ENCODE peak calls at places on chromosomes 6 and 20, in seven cellular contexts. One of them, this sample, is unnamed.

GRCh38 chr6:131084982-131085381 is 21.9 kb upstream of the EPB41L2 start:
- DNase-seq in ovary: no peak
- DNase-seq in body of pancreas: no peak
- DNase-seq in A549: no peak
- DNase-seq in breast epithelium: no peak
- DNase-seq in adrenal gland: no peak
- DNase-seq in erythroblast: no peak
- DNase-seq in this sample: no peak

GRCh38 chr6:74070091-74070490 is 374.1 kb downstream of the CD109 start:
- DNase-seq in breast epithelium: no peak
- DNase-seq in A549: no peak
- DNase-seq in body of pancreas: no peak
- DNase-seq in erythroblast: no peak
- DNase-seq in ovary: no peak
- DNase-seq in adrenal gland: no peak
- DNase-seq in this sample: no peak

GRCh38 chr6:3653528-3654070 is 97.9 kb downstream of the PXDC1 start:
- DNase-seq in A549: no peak
- DNase-seq in body of pancreas: no peak
- DNase-seq in erythroblast: no peak
- DNase-seq in breast epithelium: no peak
- DNase-seq in ovary: no peak
- DNase-seq in adrenal gland: no peak
- DNase-seq in this sample: no peak

GRCh38 chr6:3962897-3963296 is 113.7 kb downstream of the FAM50B start:
- DNase-seq in breast epithelium: no peak
- DNase-seq in ovary: no peak
- DNase-seq in adrenal gland: no peak
- DNase-seq in erythroblast: no peak
- DNase-seq in A549: peak; percentile 49
- DNase-seq in body of pancreas: no peak
- DNase-seq in this sample: no peak

GRCh38 chr6:29974901-29975560 is 32.7 kb downstream of the HLA-A start:
- DNase-seq in erythroblast: no peak
- DNase-seq in breast epithelium: no peak
- DNase-seq in adrenal gland: no peak
- DNase-seq in ovary: no peak
- DNase-seq in body of pancreas: no peak
- DNase-seq in A549: no peak
- DNase-seq in this sample: no peak

GRCh38 chr6:3913077-3913957 is 64.1 kb downstream of the FAM50B start:
- DNase-seq in ovary: peak; percentile 49
- DNase-seq in breast epithelium: peak; percentile 85
- DNase-seq in body of pancreas: peak; percentile 96
- DNase-seq in A549: peak; percentile 92
- DNase-seq in adrenal gland: peak; percentile 55
- DNase-seq in erythroblast: no peak
- DNase-seq in this sample: peak; percentile 53

GRCh38 chr6:3566812-3567211 is 110.0 kb upstream of the SLC22A23 start:
- DNase-seq in erythroblast: no peak
- DNase-seq in adrenal gland: no peak
- DNase-seq in ovary: no peak
- DNase-seq in breast epithelium: no peak
- DNase-seq in A549: no peak
- DNase-seq in body of pancreas: no peak
- DNase-seq in this sample: no peak

GRCh38 chr6:137044366-137045220 is at the start of gene IL20RA:
- DNase-seq in A549: no peak
- DNase-seq in adrenal gland: peak; percentile 61
- DNase-seq in erythroblast: peak; percentile 28
- DNase-seq in body of pancreas: peak; percentile 48
- DNase-seq in ovary: peak; percentile 60
- DNase-seq in breast epithelium: no peak
- DNase-seq in this sample: no peak

GRCh38 chr6:87289571-87289970 is 32.8 kb upstream of the SMIM8 start:
- DNase-seq in breast epithelium: no peak
- DNase-seq in ovary: no peak
- DNase-seq in erythroblast: no peak
- DNase-seq in body of pancreas: no peak
- DNase-seq in A549: no peak
- DNase-seq in adrenal gland: no peak
- DNase-seq in this sample: no peak

GRCh38 chr20:4601630-4602296 is 119.9 kb upstream of the PRND start:
- DNase-seq in body of pancreas: peak; percentile 13
- DNase-seq in A549: no peak
- DNase-seq in breast epithelium: no peak
- DNase-seq in erythroblast: no peak
- DNase-seq in adrenal gland: peak; percentile 35
- DNase-seq in ovary: no peak
- DNase-seq in this sample: peak; percentile 37

GRCh38 chr20:51660741-51661608 is 107.2 kb downstream of the ATP9A start:
- DNase-seq in adrenal gland: no peak
- DNase-seq in erythroblast: no peak
- DNase-seq in A549: peak; percentile 31
- DNase-seq in body of pancreas: no peak
- DNase-seq in ovary: no peak
- DNase-seq in breast epithelium: no peak
- DNase-seq in this sample: peak; percentile 40

GRCh38 chr6:123182998-123183397 is 187.0 kb downstream of the CLVS2 start:
- DNase-seq in A549: no peak
- DNase-seq in ovary: peak; percentile 15
- DNase-seq in erythroblast: no peak
- DNase-seq in breast epithelium: no peak
- DNase-seq in body of pancreas: no peak
- DNase-seq in adrenal gland: no peak
- DNase-seq in this sample: no peak

GRCh38 chr6:3696525-3696924 is 55.0 kb downstream of the PXDC1 start:
- DNase-seq in body of pancreas: no peak
- DNase-seq in adrenal gland: no peak
- DNase-seq in ovary: no peak
- DNase-seq in breast epithelium: no peak
- DNase-seq in erythroblast: no peak
- DNase-seq in A549: no peak
- DNase-seq in this sample: no peak

GRCh38 chr6:141260627-141261015 is 872.1 kb upstream of the GJE1 start:
- DNase-seq in erythroblast: no peak
- DNase-seq in ovary: no peak
- DNase-seq in adrenal gland: no peak
- DNase-seq in A549: no peak
- DNase-seq in breast epithelium: no peak
- DNase-seq in body of pancreas: no peak
- DNase-seq in this sample: no peak

GRCh38 chr20:37764333-37764935 is 70.6 kb downstream of the CTNNBL1 start:
- DNase-seq in erythroblast: no peak
- DNase-seq in body of pancreas: no peak
- DNase-seq in A549: no peak
- DNase-seq in adrenal gland: no peak
- DNase-seq in ovary: no peak
- DNase-seq in breast epithelium: no peak
- DNase-seq in this sample: no peak

GRCh38 chr6:2531426-2532208 is 219.1 kb downstream of the MYLK4 start:
- DNase-seq in body of pancreas: no peak
- DNase-seq in breast epithelium: no peak
- DNase-seq in ovary: no peak
- DNase-seq in A549: no peak
- DNase-seq in erythroblast: no peak
- DNase-seq in adrenal gland: no peak
- DNase-seq in this sample: no peak

GRCh38 chr20:20624914-20625313 is 87.5 kb downstream of the RALGAPA2 start:
- DNase-seq in A549: no peak
- DNase-seq in adrenal gland: no peak
- DNase-seq in body of pancreas: no peak
- DNase-seq in ovary: no peak
- DNase-seq in erythroblast: no peak
- DNase-seq in breast epithelium: no peak
- DNase-seq in this sample: no peak

GRCh38 chr20:12255571-12255970 is 337.9 kb downstream of the BTBD3 start:
- DNase-seq in breast epithelium: no peak
- DNase-seq in ovary: no peak
- DNase-seq in A549: no peak
- DNase-seq in body of pancreas: no peak
- DNase-seq in erythroblast: no peak
- DNase-seq in adrenal gland: no peak
- DNase-seq in this sample: no peak

GRCh38 chr6:90478789-90479602 is 107.9 kb downstream of the MAP3K7 start:
- DNase-seq in ovary: peak; percentile 86
- DNase-seq in breast epithelium: peak; percentile 93
- DNase-seq in body of pancreas: peak; percentile 91
- DNase-seq in erythroblast: peak; percentile 88
- DNase-seq in A549: peak; percentile 87
- DNase-seq in adrenal gland: peak; percentile 93
- DNase-seq in this sample: peak; percentile 71

GRCh38 chr6:153032255-153032882 is 29.9 kb upstream of the MTRF1L start:
- DNase-seq in ovary: no peak
- DNase-seq in body of pancreas: no peak
- DNase-seq in erythroblast: peak; percentile 48
- DNase-seq in A549: peak; percentile 46
- DNase-seq in breast epithelium: no peak
- DNase-seq in adrenal gland: no peak
- DNase-seq in this sample: no peak

GRCh38 chr6:125944434-125944816 is 12.1 kb upstream of the HINT3 start:
- DNase-seq in erythroblast: peak; percentile 6
- DNase-seq in ovary: peak; percentile 50
- DNase-seq in breast epithelium: peak; percentile 62
- DNase-seq in A549: peak; percentile 89
- DNase-seq in body of pancreas: peak; percentile 93
- DNase-seq in adrenal gland: peak; percentile 77
- DNase-seq in this sample: no peak

GRCh38 chr6:122872311-122872710 is 83.3 kb downstream of the SMPDL3A start:
- DNase-seq in body of pancreas: no peak
- DNase-seq in erythroblast: no peak
- DNase-seq in ovary: no peak
- DNase-seq in breast epithelium: no peak
- DNase-seq in adrenal gland: no peak
- DNase-seq in A549: peak; percentile 48
- DNase-seq in this sample: no peak

DNA sequence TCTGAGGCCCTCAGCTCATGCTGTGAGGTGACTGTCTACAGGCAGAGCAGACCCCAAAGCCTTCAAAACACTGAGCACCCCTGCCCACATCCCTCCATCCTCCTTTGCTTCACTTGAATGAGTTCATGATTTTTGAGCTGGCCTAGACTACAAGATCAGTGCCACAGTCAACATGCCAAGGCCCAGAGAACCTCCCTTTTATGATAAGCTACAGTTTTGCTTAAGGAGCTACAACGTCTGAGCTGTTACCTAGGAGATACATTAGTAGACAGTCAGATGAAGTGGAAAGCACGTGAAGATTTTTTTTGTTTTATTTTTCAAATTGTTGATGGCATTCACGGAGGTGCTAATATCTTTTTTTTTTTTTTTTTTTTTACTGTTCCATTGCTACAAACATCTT is 139.0 kb downstream of the SOBP start:
- DNase-seq in ovary: no peak
- DNase-seq in body of pancreas: no peak
- DNase-seq in A549: no peak
- DNase-seq in erythroblast: no peak
- DNase-seq in adrenal gland: no peak
- DNase-seq in breast epithelium: no peak
- DNase-seq in this sample: no peak
- TF ChIP-seq POLR2A in ovary: no peak
- TF ChIP-seq POLR2A in body of pancreas: no peak
- TF ChIP-seq POLR2A in A549: no peak
- TF ChIP-seq POLR2A in erythroblast: no peak
- TF ChIP-seq POLR2A in adrenal gland: no peak
- TF ChIP-seq POLR2A in breast epithelium: no peak
- TF ChIP-seq POLR2A in this sample: no peak

DNA sequence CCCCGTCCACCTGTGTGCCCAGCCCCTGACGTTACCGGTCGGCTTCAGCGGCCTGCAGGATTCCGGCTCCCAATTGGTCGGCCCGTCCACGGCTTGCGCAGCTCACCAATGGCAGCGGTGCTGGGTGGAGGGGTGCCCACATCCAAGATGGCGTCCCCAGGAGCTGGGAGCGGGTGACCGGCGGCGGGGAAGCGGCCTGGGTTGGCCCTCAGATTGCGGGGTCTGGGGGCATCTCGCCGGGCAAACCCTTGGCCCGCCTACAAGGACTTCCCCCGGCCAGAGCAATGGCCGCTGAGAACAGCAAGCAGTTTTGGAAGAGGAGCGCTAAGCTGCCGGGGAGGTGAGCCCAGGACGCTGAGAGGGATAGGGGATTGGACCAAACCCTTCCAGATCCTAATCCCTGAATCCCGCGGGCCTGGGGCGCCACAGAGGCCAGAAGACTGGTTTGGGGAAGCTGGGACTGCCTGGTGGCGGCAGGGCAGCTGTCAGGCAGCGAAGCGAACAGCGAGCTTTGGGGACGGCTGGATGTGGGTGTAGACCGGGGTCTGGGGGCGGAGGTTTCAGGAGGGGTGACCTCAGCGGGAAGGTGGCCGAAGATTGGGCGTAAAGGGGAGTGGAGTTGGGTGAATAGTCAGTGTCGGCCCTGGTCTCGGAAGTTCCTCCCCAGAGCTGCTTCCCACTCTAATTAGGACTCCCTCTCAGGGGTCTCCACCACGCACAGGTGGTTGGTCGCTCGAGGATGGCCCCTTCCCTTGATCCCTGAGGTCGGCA is at the start of the genes TBC1D22B and TMEM217:
- DNase-seq in A549: peak; percentile 91
- DNase-seq in body of pancreas: peak; percentile 98
- DNase-seq in adrenal gland: peak; percentile 96
- DNase-seq in breast epithelium: peak; percentile 98
- DNase-seq in ovary: peak; percentile 97
- DNase-seq in erythroblast: peak; percentile 95
- DNase-seq in this sample: peak; percentile 92
- TF ChIP-seq POLR2A in A549: peak; percentile 73
- TF ChIP-seq POLR2A in body of pancreas: peak; percentile 56
- TF ChIP-seq POLR2A in adrenal gland: peak; percentile 88
- TF ChIP-seq POLR2A in breast epithelium: peak; percentile 40
- TF ChIP-seq POLR2A in ovary: peak; percentile 82
- TF ChIP-seq POLR2A in erythroblast: peak; percentile 89
- TF ChIP-seq POLR2A in this sample: peak; percentile 74

DNA sequence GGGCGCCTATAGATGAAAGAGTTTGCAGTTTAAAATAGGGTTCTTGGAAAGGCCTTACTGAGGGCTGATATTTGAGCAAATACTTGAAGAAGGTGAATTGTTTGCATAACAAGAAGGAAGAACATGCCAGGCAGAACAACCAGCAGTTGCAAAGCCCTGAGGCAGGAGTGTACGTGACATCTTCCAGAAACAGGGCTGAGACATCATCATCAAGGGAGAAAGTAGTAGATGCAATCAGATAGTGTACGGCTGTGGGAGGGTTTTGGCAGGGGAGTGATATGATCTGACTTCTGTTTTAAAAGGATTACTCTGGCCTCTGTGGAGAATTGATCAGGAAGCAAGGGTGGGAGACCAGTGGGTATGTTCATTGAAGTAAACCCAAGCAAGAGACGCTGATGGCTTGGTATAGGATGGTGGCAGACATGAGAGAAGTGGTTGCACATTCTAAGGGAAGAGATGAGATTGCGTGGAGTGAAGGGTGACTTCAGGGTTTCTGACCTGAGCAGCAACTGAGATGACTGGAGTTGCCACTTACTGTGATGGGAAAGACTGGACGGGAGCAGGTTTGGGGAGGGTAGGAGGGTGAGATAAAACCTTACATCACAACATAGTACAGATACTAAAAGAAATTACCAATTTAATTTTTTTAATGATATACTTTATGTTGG is 28.8 kb downstream of the RIOK1 start:
- DNase-seq in body of pancreas: no peak
- DNase-seq in breast epithelium: no peak
- DNase-seq in adrenal gland: no peak
- DNase-seq in erythroblast: peak; percentile 13
- DNase-seq in A549: peak; percentile 80
- DNase-seq in ovary: no peak
- DNase-seq in this sample: no peak
- TF ChIP-seq POLR2A in body of pancreas: no peak
- TF ChIP-seq POLR2A in breast epithelium: no peak
- TF ChIP-seq POLR2A in adrenal gland: no peak
- TF ChIP-seq POLR2A in erythroblast: no peak
- TF ChIP-seq POLR2A in A549: no peak
- TF ChIP-seq POLR2A in ovary: no peak
- TF ChIP-seq POLR2A in this sample: no peak

GRCh38 chr6:149862901-149863595 is 1.1 kb downstream of the LRP11 start:
- DNase-seq in breast epithelium: peak; percentile 85
- DNase-seq in ovary: peak; percentile 55
- DNase-seq in body of pancreas: peak; percentile 87
- DNase-seq in A549: peak; percentile 69
- DNase-seq in erythroblast: peak; percentile 69
- DNase-seq in adrenal gland: peak; percentile 84
- DNase-seq in this sample: peak; percentile 40
- TF ChIP-seq POLR2A in breast epithelium: no peak
- TF ChIP-seq POLR2A in ovary: no peak
- TF ChIP-seq POLR2A in body of pancreas: peak; percentile 69
- TF ChIP-seq POLR2A in A549: peak; percentile 46
- TF ChIP-seq POLR2A in erythroblast: no peak
- TF ChIP-seq POLR2A in adrenal gland: peak; percentile 66
- TF ChIP-seq POLR2A in this sample: peak; percentile 53

This sample was measured in H54.